ENCODE peak calls at places on chromosome 5, in ten cellular contexts. V is activated naive CD8-positive, alpha-beta T cell treated with anti-CD3 and anti-CD28 coated beads, Interleukin-2, amount 50 U/mL, for 24 hours; T is CD4-positive, alpha-beta T cell; F is left ventricle myocardium inferior; G is activated T-helper 1 cell treated with anti-CD3 and anti-CD28 coated beads, Interleukin-2, amount 50 U/mL, for 16 hours; E is activated naive CD4-positive, alpha-beta T cell treated with anti-CD3 and anti-CD28 coated beads for 36 hours; A is GM18507; R is tibial nerve; L is mucosa of gallbladder; D is DMS153. Y is an unnamed sample.

GRCh38 chr5:109656829-109657228 is 32.9 kb upstream of the MAN2A1 start:
- DNase-seq in V (peak), T (no peak), F (peak), G (peak), E (peak), A (no peak), R (peak), L (peak), D (no peak), Y (peak)

GRCh38 chr5:139823757-139824355 is 28.2 kb downstream of the PSD2 start:
- DNase-seq in V (no peak), T (no peak), F (no peak), G (no peak), E (no peak), A (no peak), R (no peak), L (no peak), D (no peak), Y (no peak)

GRCh38 chr5:81370912-81371311 is 23.0 kb downstream of the ACOT12 start:
- DNase-seq in V (no peak), T (no peak), F (no peak), G (no peak), E (no peak), A (no peak), R (no peak), L (no peak), D (no peak), Y (no peak)

GRCh38 chr5:145681686-145682085 is 153.5 kb downstream of the PRELID2 start:
- DNase-seq in V (peak), T (no peak), F (no peak), G (no peak), E (peak), A (peak), R (peak), L (peak), D (peak), Y (peak)

GRCh38 chr5:169870221-169870620 is 110.1 kb downstream of the INSYN2B start:
- DNase-seq in V (no peak), T (no peak), F (no peak), G (no peak), E (no peak), A (no peak), R (no peak), L (no peak), D (no peak), Y (no peak)

GRCh38 chr5:180080670-180081280 is 9.2 kb upstream of the RNF130 start:
- DNase-seq in V (peak), T (peak), F (no peak), G (peak), E (peak), A (no peak), R (no peak), L (no peak), D (no peak), Y (peak)

GRCh38 chr5:151572657-151573368 is 18.3 kb downstream of the FAT2 start:
- DNase-seq in V (no peak), T (no peak), F (no peak), G (no peak), E (no peak), A (no peak), R (no peak), L (no peak), D (no peak), Y (no peak)

GRCh38 chr5:42531611-42532010 is 108.4 kb downstream of the GHR start:
- DNase-seq in V (no peak), T (no peak), F (no peak), G (no peak), E (no peak), A (no peak), R (no peak), L (no peak), D (no peak), Y (no peak)

GRCh38 chr5:133824661-133825254 is 143.7 kb downstream of the C5orf15 start:
- DNase-seq in V (peak), T (no peak), F (no peak), G (no peak), E (peak), A (peak), R (no peak), L (no peak), D (no peak), Y (peak)

GRCh38 chr5:128084228-128085167 is 932 bp downstream of the SLC12A2 start:
- DNase-seq in V (peak), T (peak), F (peak), G (peak), E (peak), A (peak), R (no peak), L (peak), D (no peak), Y (peak)

GRCh38 chr5:95669540-95669939 is 13.3 kb downstream of the SPATA9 start:
- DNase-seq in V (no peak), T (no peak), F (peak), G (no peak), E (no peak), A (no peak), R (peak), L (peak), D (no peak), Y (no peak)

GRCh38 chr5:3481175-3481574 is 114.5 kb upstream of the IRX1 start:
- DNase-seq in V (no peak), T (no peak), F (no peak), G (no peak), E (no peak), A (no peak), R (no peak), L (no peak), D (no peak), Y (no peak)

GRCh38 chr5:143707797-143708196 is 104.2 kb upstream of the HMHB1 start:
- DNase-seq in V (no peak), T (no peak), F (no peak), G (no peak), E (no peak), A (no peak), R (no peak), L (no peak), D (no peak), Y (no peak)

GRCh38 chr5:43563321-43563720 is 6.4 kb upstream of the PAIP1 start:
- DNase-seq in V (no peak), T (no peak), F (no peak), G (no peak), E (no peak), A (no peak), R (no peak), L (no peak), D (no peak), Y (no peak)

GRCh38 chr5:87114631-87115030 is 153.1 kb upstream of the RASA1 start:
- DNase-seq in V (no peak), T (no peak), F (no peak), G (no peak), E (no peak), A (no peak), R (no peak), L (no peak), D (no peak), Y (no peak)

GRCh38 chr5:42547146-42547545 is 123.9 kb downstream of the GHR start:
- DNase-seq in V (no peak), T (no peak), F (no peak), G (no peak), E (no peak), A (no peak), R (no peak), L (no peak), D (no peak), Y (no peak)

GRCh38 chr5:52791366-52791765 is 3.6 kb downstream of the ITGA1 start:
- DNase-seq in V (no peak), T (no peak), F (no peak), G (no peak), E (no peak), A (no peak), R (no peak), L (no peak), D (no peak), Y (no peak)

GRCh38 chr5:124883686-124884085 is 137.2 kb upstream of the ZNF608 start:
- DNase-seq in V (no peak), T (no peak), F (no peak), G (no peak), E (no peak), A (no peak), R (no peak), L (no peak), D (no peak), Y (no peak)

GRCh38 chr5:16853511-16853910 is 82.6 kb downstream of the MYO10 start:
- DNase-seq in V (no peak), T (no peak), F (no peak), G (no peak), E (no peak), A (no peak), R (no peak), L (no peak), D (no peak), Y (no peak)

GRCh38 chr5:9483779-9484178 is 62.1 kb downstream of the SEMA5A start:
- DNase-seq in V (no peak), T (no peak), F (no peak), G (no peak), E (no peak), A (no peak), R (no peak), L (no peak), D (no peak), Y (no peak)

GRCh38 chr5:80569086-80569960 is 757 bp downstream of the ANKRD34B start:
- DNase-seq in V (peak), T (no peak), F (no peak), G (no peak), E (no peak), A (no peak), R (no peak), L (no peak), D (no peak), Y (peak)

GRCh38 chr5:65880673-65881072 is 45.7 kb upstream of the ERBIN start:
- DNase-seq in V (no peak), T (no peak), F (no peak), G (no peak), E (no peak), A (no peak), R (peak), L (no peak), D (no peak), Y (no peak)

GRCh38 chr5:56725709-56726108 is 89.6 kb upstream of the MAP3K1 start:
- DNase-seq in V (no peak), T (no peak), F (no peak), G (no peak), E (no peak), A (no peak), R (no peak), L (no peak), D (no peak), Y (no peak)

GRCh38 chr5:131587541-131587940 is 47.5 kb downstream of the RAPGEF6 start:
- DNase-seq in V (no peak), T (no peak), F (no peak), G (no peak), E (no peak), A (no peak), R (no peak), L (no peak), D (no peak), Y (no peak)